ENCODE peak calls at places on chromosomes 11 and 22, in nine cellular contexts. I, R, L, O, H, M, X, E and K are unnamed samples.

GRCh38 chr11:124864892-124865180 is 396 bp upstream of the ROBO3 start:
- DNase-seq in I (no peak), R (no peak), L (no peak), O (no peak), H (peak; percentile 35), M (no peak), X (no peak), E (no peak), K (no peak)

GRCh38 chr11:64124147-64124546 is 41.8 kb downstream of the MACROD1 start:
- DNase-seq in I (no peak), R (no peak), L (no peak), O (no peak), H (no peak), M (no peak), X (no peak), E (no peak), K (no peak)

GRCh38 chr22:21568207-21569075 is 927 bp downstream of the UBE2L3 start:
- DNase-seq in I (no peak), R (no peak), L (no peak), O (peak; percentile 64), H (no peak), M (no peak), X (peak; percentile 73), E (peak; percentile 43), K (no peak)

GRCh38 chr11:112617977-112618829 is 343.0 kb upstream of the NCAM1 start:
- DNase-seq in I (no peak), R (no peak), L (no peak), O (no peak), H (no peak), M (no peak), X (peak; percentile 59), E (no peak), K (no peak)

GRCh38 chr11:95692526-95693270 is 96.9 kb downstream of the FAM76B start:
- DNase-seq in I (no peak), R (no peak), L (no peak), O (no peak), H (no peak), M (no peak), X (no peak), E (no peak), K (no peak)

GRCh38 chr11:73172992-73173656 is 31.0 kb upstream of the FCHSD2 start:
- DNase-seq in I (no peak), R (no peak), L (no peak), O (peak; percentile 21), H (no peak), M (no peak), X (no peak), E (no peak), K (no peak)

GRCh38 chr11:45847908-45848316 is 637 bp downstream of the CRY2 start:
- DNase-seq in I (peak; percentile 56), R (no peak), L (no peak), O (peak; percentile 78), H (peak; percentile 86), M (no peak), X (peak; percentile 80), E (peak; percentile 72), K (peak; percentile 64)

GRCh38 chr11:45653277-45653676 is 12.1 kb downstream of the CHST1 start:
- DNase-seq in I (no peak), R (no peak), L (peak; percentile 7), O (no peak), H (peak; percentile 21), M (no peak), X (no peak), E (no peak), K (no peak)

GRCh38 chr11:38448284-38448683 is 1850.2 kb upstream of the RAG2 start:
- DNase-seq in I (no peak), R (no peak), L (no peak), O (no peak), H (no peak), M (no peak), X (no peak), E (peak; percentile 52), K (no peak)

GRCh38 chr11:124983674-124984511 is 29.9 kb downstream of the CCDC15 start:
- DNase-seq in I (no peak), R (no peak), L (no peak), O (no peak), H (no peak), M (no peak), X (no peak), E (no peak), K (no peak)

GRCh38 chr11:117908959-117909610 is 20.1 kb downstream of the TMPRSS13 start:
- DNase-seq in I (no peak), R (no peak), L (no peak), O (peak; percentile 51), H (peak; percentile 41), M (no peak), X (peak; percentile 62), E (no peak), K (no peak)

DNA sequence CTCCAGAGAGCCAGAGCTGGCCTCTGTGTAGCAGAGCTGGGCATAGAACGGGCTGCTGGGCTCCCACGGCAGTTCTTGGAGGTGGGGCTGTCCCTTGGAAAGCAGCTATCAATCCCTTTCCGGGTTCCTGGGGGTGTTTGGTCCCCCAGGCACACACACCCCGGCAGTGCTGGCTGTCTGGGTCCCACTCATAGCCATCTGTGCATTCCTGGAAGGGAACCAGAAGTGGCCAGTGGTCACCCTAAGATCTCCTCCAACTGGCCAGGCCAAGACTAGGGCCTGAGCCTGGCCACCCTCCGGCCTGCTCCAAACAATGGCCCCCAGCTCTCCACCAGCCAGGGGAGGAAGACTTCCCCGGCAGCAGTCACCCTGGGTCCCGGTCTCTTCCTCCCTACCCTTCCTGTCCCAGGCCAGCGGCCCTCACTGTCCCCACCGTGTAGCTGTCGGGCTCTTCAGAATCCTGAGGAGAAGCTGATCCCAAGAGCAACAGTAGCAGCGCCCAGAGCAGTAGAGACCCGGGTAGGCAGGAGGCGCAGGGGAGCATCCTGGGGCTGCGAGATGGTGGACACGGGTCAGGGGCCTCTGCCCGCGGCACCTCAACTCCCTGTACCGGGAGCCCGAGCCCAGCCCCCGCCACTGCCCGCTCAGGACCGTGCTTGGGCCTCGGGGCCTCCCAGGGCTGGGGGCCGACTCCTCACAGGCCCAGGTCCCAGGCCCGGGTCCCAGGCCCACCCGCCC is 620 bp downstream of the EFEMP2 start:
- DNase-seq in I (no peak), R (no peak), L (peak; percentile 70), O (peak; percentile 61), H (no peak), M (no peak), X (peak; percentile 83), E (no peak), K (no peak)
- H3K4me1 ChIP-seq in I (peaks cover 6% of the 10 kb centered on the region), R (peaks cover 13% of the 10 kb centered on the region), L (peaks cover 1% of the 10 kb centered on the region), O (no peaks in the 10 kb centered on the region), H (peaks cover 43% of the 10 kb centered on the region), M (peaks cover 34% of the 10 kb centered on the region), X (no peaks in the 10 kb centered on the region), E (peaks cover 17% of the 10 kb centered on the region), K (peaks cover 21% of the 10 kb centered on the region)

GRCh38 chr22:23786261-23786710 is 480 bp upstream of the SMARCB1 start:
- DNase-seq in I (no peak), R (no peak), L (peak; percentile 57), O (no peak), H (no peak), M (no peak), X (no peak), E (no peak), K (no peak)

GRCh38 chr22:23787910-23788309 is 1.1 kb downstream of the SMARCB1 start:
- DNase-seq in I (no peak), R (no peak), L (no peak), O (no peak), H (no peak), M (no peak), X (no peak), E (no peak), K (no peak)

GRCh38 chr22:23787600-23787896 is 782 bp downstream of the SMARCB1 start:
- DNase-seq in I (no peak), R (no peak), L (no peak), O (no peak), H (no peak), M (no peak), X (no peak), E (no peak), K (no peak)

GRCh38 chr22:23789121-23789520 is 2.4 kb downstream of the SMARCB1 start:
- DNase-seq in I (no peak), R (no peak), L (no peak), O (no peak), H (no peak), M (no peak), X (peak; percentile 62), E (no peak), K (no peak)

DNA sequence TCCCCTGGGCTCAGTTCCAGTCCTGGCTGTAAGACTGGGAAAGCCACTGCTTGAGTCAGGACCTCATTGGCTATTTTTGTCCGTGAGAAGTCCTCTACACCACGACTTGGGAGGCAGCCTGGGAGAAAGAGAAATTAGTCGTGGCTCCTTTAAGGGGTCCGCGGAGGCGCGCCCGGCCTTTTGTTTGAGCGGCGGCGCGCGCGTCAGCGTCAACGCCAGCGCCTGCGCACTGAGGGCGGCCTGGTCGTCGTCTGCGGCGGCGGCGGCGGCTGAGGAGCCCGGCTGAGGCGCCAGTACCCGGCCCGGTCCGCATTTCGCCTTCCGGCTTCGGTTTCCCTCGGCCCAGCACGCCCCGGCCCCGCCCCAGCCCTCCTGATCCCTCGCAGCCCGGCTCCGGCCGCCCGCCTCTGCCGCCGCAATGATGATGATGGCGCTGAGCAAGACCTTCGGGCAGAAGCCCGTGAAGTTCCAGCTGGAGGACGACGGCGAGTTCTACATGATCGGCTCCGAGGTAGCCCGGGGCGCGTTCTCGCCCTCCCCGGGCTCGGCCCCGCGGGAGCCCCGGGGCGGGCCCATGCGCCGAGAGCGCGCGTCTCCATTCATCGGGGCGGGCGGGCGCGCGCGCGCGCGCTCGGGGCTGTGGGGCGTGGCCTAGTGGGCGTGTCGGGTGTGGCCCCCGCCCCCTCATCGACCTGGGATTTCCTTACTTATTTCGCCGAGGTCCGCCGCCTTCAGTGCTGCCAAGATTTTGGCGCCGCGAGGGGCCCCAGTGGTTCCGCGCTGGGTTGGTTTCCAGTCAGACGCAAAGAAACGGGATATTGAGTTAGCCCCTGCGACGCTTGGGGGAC is at the start of gene SMARCB1:
- DNase-seq in I (peak; percentile 85), R (peak; percentile 61), L (peak; percentile 95), O (peak; percentile 97), H (peak; percentile 91), M (peak; percentile 88), X (peak; percentile 95), E (peak; percentile 92), K (peak; percentile 63)
- H3K4me1 ChIP-seq in I (peaks cover 29% of the 10 kb centered on the region), R (peaks cover 27% of the 10 kb centered on the region), L (peaks cover 3% of the 10 kb centered on the region), O (peaks cover 29% of the 10 kb centered on the region), H (peaks cover 57% of the 10 kb centered on the region), M (peaks cover 33% of the 10 kb centered on the region), X (peaks cover 13% of the 10 kb centered on the region), E (peaks cover 53% of the 10 kb centered on the region), K (peaks cover 5% of the 10 kb centered on the region)

DNA sequence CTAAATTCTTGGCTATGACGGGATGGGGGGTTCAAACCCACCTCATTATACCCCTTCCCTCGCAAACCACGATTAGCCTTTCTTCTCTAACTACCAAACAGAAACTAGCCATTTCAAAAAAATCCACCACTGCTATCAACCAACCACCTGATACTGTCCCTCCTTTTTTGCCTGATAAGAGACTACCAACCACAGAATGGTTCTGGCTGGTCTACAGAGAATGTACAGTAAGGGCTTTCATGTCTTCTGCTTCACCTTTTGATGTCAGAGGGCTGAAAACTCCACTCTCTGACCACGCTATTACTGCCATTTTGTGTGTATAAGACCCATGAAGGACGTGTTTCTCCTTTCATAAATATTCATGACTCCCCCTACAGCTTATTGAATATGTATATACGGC is 19.1 kb downstream of the RIC3 start:
- DNase-seq in I (no peak), R (no peak), L (no peak), O (no peak), H (no peak), M (no peak), X (no peak), E (no peak), K (no peak)
- H3K4me1 ChIP-seq in I (no peaks in the 10 kb centered on the region), R (no peaks in the 10 kb centered on the region), L (no peaks in the 10 kb centered on the region), O (no peaks in the 10 kb centered on the region), H (no peaks in the 10 kb centered on the region), M (no peaks in the 10 kb centered on the region), X (peaks cover 6% of the 10 kb centered on the region), E (no peaks in the 10 kb centered on the region), K (no peaks in the 10 kb centered on the region)

GRCh38 chr11:62566247-62566646 is 7.4 kb downstream of the EEF1G start:
- DNase-seq in I (no peak), R (no peak), L (no peak), O (no peak), H (no peak), M (no peak), X (no peak), E (no peak), K (no peak)
- H3K4me1 ChIP-seq in I (peaks cover 79% of the 10 kb centered on the region), R (peaks cover 57% of the 10 kb centered on the region), L (no peaks in the 10 kb centered on the region), O (peaks cover 8% of the 10 kb centered on the region), H (peaks cover 18% of the 10 kb centered on the region), M (peaks cover 9% of the 10 kb centered on the region), X (peaks cover under 1% of the 10 kb centered on the region), E (peaks cover 8% of the 10 kb centered on the region), K (peaks cover 6% of the 10 kb centered on the region)